ENCODE peak calls at places on chromosomes 4 and X, in four cellular contexts. S, P, J and W are unnamed samples.
A peak's percentile ranks its signal among the peaks of the same experiment; 100 is the strongest.

GRCh38 chr4:108571027-108571569 is 49.3 kb upstream of the RPL34 start:
- DNase-seq in S (no peak), P (no peak), J (no peak), W (peak; percentile 7)

GRCh38 chr4:121306932-121307331 is 73.9 kb downstream of the QRFPR start:
- DNase-seq in S (no peak), P (no peak), J (no peak), W (no peak)

GRCh38 chrX:84729809-84730208 is 227.6 kb upstream of the HDX start:
- DNase-seq in S (no peak), P (peak; percentile 42), J (peak; percentile 58), W (peak; percentile 52)

GRCh38 chrX:42678133-42678532 is 99.8 kb downstream of the PPP1R2C start:
- DNase-seq in S (no peak), P (peak; percentile 43), J (no peak), W (peak; percentile 12)

GRCh38 chr4:153018716-153019115 is 82.6 kb downstream of the FHDC1 start:
- DNase-seq in S (no peak), P (no peak), J (no peak), W (no peak)

GRCh38 chr4:28287837-28288236 is 1427.2 kb downstream of the STIM2 start:
- DNase-seq in S (no peak), P (peak; percentile 91), J (no peak), W (peak; percentile 97)

GRCh38 chrX:18549643-18550042 is 122.3 kb downstream of the RS1 start:
- DNase-seq in S (no peak), P (no peak), J (no peak), W (no peak)

GRCh38 chrX:122303761-122304160 is 880.3 kb upstream of the GRIA3 start:
- DNase-seq in S (no peak), P (no peak), J (no peak), W (no peak)

GRCh38 chr4:169131556-169132208 is 121.6 kb upstream of the CBR4 start:
- DNase-seq in S (no peak), P (no peak), J (no peak), W (no peak)

GRCh38 chrX:103688949-103689348 is 2.5 kb upstream of the MORF4L2 start:
- DNase-seq in S (no peak), P (peak; percentile 60), J (peak; percentile 61), W (peak; percentile 66)

GRCh38 chrX:9342581-9343051 is 122.2 kb upstream of the TBL1X start:
- DNase-seq in S (peak; percentile 71), P (peak; percentile 87), J (peak; percentile 85), W (peak; percentile 81)

GRCh38 chrX:9340619-9341304 is 124.1 kb upstream of the TBL1X start:
- DNase-seq in S (no peak), P (peak; percentile 25), J (peak; percentile 27), W (peak; percentile 61)

GRCh38 chrX:9339603-9340569 is 125.0 kb upstream of the TBL1X start:
- DNase-seq in S (no peak), P (no peak), J (no peak), W (peak; percentile 19)

GRCh38 chrX:9343971-9344370 is 120.9 kb upstream of the TBL1X start:
- DNase-seq in S (no peak), P (no peak), J (no peak), W (no peak)

GRCh38 chrX:9341305-9342201 is 123.3 kb upstream of the TBL1X start:
- DNase-seq in S (no peak), P (peak; percentile 59), J (peak; percentile 47), W (peak; percentile 62)
- H3K9ac ChIP-seq in S (no peak overlapping the region), P (peak overlapping the region; percentile 75), J (no peak overlapping the region), W (peak overlapping the region; percentile 65)

DNA sequence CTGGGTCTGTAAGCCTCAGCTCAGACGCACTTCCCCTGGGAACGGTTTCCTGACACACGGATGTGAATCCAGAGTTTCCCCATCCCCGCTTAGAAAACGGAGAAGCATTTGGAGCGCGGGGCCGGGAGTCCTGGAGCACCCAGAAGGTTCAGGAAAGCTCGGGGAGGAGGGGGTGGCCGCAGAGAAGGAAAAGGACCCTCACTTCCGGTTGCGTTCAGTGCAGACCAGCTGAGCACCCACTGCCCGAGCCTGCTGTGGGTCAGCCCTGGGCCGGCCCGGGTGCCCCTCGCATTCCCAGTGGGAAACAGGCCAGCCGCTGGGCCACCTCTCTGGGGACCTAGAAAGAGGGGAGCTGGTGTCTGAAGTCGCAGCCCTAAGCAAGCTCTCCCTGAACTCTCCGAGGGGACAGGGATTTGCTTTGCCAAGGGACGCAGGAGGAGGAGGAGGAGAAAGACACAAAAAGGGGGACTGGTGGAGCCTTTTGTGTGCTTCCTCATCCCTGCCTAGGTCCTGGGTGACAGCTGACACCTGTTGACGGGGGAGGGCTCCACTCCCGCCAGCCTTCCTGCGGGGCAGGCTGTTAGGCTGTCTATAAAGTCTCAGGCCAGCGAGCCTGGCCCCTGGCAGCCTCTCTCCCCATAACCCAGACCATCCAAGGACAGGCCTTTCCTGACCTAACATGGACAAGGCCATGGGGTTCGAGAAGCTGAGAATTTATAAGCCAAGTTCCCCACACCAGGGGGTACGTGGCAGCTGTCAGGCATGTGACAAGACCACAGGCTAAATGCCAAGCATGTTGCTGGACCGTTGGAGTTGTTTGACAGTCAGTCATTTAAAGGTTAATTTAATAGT is 696 bp upstream of the EVC2 start:
- DNase-seq in S (no peak), P (no peak), J (peak; percentile 50), W (no peak)
- TF ChIP-seq EZH2phosphoT487 in S (no peak), P (no peak), J (no peak), W (no peak)

GRCh38 chrX:40734956-40735317 is 405 bp downstream of the MED14 start:
- DNase-seq in S (no peak), P (no peak), J (no peak), W (peak; percentile 45)
- H2AFZ ChIP-seq in S (no peak overlapping the region), P (peak overlapping the region; percentile 46), J (no peak overlapping the region), W (peak overlapping the region; percentile 72)

GRCh38 chr4:8534129-8534528 is 46.1 kb upstream of the GPR78 start:
- DNase-seq in S (peak; percentile 39), P (peak; percentile 92), J (no peak), W (no peak)
- H3K9ac ChIP-seq in S (peak overlapping the region; percentile 38), P (peak overlapping the region; percentile 72), J (no peak overlapping the region), W (no peak overlapping the region)

GRCh38 chr4:139710073-139710472 is 44.5 kb downstream of the MGST2 start:
- DNase-seq in S (no peak), P (no peak), J (no peak), W (peak; percentile 13)
- TF ChIP-seq EZH2phosphoT487 in S (no peak), P (no peak), J (no peak), W (no peak)

GRCh38 chrX:23752740-23753435 is 9.8 kb upstream of the ACOT9 start:
- DNase-seq in S (no peak), P (peak; percentile 73), J (no peak), W (peak; percentile 83)
- H2AFZ ChIP-seq in S (no peak overlapping the region), P (peak overlapping the region; percentile 13), J (no peak overlapping the region), W (no peak overlapping the region)

GRCh38 chr4:2402053-2402452 is 16.4 kb downstream of the ZFYVE28 start:
- DNase-seq in S (no peak), P (peak; percentile 23), J (peak; percentile 94), W (peak; percentile 54)

GRCh38 chr4:2400841-2401609 is 17.4 kb downstream of the ZFYVE28 start:
- DNase-seq in S (no peak), P (no peak), J (no peak), W (no peak)

GRCh38 chr4:2402941-2403340 is 15.5 kb downstream of the ZFYVE28 start:
- DNase-seq in S (no peak), P (no peak), J (no peak), W (no peak)

GRCh38 chr4:2402453-2402852 is 16.0 kb downstream of the ZFYVE28 start:
- DNase-seq in S (no peak), P (no peak), J (no peak), W (no peak)

GRCh38 chr4:2401610-2401983 is 16.8 kb downstream of the ZFYVE28 start:
- DNase-seq in S (no peak), P (no peak), J (no peak), W (no peak)
- H3K9ac ChIP-seq in S (no peak overlapping the region), P (no peak overlapping the region), J (no peak overlapping the region), W (peak overlapping the region; percentile 18)

DNA sequence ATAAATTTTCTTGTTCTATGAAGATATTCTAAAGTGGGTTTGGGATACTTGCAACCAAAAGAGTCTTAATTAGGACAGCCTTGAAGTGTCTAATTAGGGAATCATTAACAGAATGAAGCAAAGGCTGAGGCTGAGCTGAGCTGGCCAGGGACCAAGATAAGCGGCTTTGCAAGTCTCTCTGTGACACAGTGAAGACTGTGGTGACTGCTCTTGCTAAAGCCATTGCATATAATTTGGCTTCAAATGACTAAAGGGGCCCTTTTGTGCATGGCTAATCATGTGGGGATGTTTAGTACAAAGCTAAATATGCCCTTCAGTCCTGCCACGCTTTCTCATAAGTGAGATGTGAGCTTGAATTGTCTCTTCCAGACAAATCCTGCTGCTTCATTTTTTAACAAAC is 31.2 kb upstream of the GYPA start:
- DNase-seq in S (no peak), P (no peak), J (peak; percentile 37), W (no peak)
- TF ChIP-seq EZH2phosphoT487 in S (no peak), P (no peak), J (no peak), W (no peak)

DNA sequence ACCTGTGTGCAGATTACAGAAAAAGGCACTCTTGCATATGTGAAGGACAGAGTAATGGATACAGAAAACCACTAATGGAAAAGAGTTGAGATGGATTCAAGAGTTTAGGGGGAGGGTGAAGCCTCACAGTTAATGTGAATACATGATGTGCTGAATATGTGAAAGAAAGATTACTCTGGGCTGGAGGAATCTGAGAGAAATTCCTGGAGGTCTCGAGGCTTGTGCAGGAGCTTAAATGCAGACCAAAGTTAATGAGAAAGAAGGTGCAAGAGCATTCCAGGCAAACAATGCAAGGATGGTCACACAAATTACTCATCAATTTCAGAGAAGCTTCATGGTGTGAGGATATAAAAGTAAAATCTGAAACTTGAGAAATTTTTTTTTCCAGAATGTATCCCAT is 768.8 kb downstream of the STPG2 start:
- DNase-seq in S (no peak), P (no peak), J (no peak), W (no peak)
- H2AFZ ChIP-seq in S (no peak overlapping the region), P (no peak overlapping the region), J (no peak overlapping the region), W (no peak overlapping the region)